ENCODE peak calls at places on chromosomes 2 and 18, in five cellular contexts. One of them, this sample, is unnamed. For H3K4me1, the result is how much of the 10 kb centered on the place peaks cover.

GRCh38 chr18:55275042-55275897 is 312.7 kb downstream of the TCF4 start:
- DNase-seq in fibroblast of lung: peak
- DNase-seq in CD8-positive, alpha-beta memory T cell: no peak
- DNase-seq in breast epithelium: no peak
- DNase-seq in lower lobe of right lung: no peak
- DNase-seq in this sample: no peak

GRCh38 chr2:212346865-212347264 is 191.7 kb downstream of the ERBB4 start:
- DNase-seq in fibroblast of lung: no peak
- DNase-seq in CD8-positive, alpha-beta memory T cell: no peak
- DNase-seq in breast epithelium: no peak
- DNase-seq in lower lobe of right lung: no peak
- DNase-seq in this sample: no peak

GRCh38 chr18:7830468-7830867 is 263.4 kb downstream of the PTPRM start:
- DNase-seq in fibroblast of lung: no peak
- DNase-seq in CD8-positive, alpha-beta memory T cell: no peak
- DNase-seq in breast epithelium: no peak
- DNase-seq in lower lobe of right lung: no peak
- DNase-seq in this sample: no peak

GRCh38 chr2:1781291-1782080 is 37.2 kb upstream of the PXDN start:
- DNase-seq in fibroblast of lung: no peak
- DNase-seq in CD8-positive, alpha-beta memory T cell: no peak
- DNase-seq in breast epithelium: no peak
- DNase-seq in lower lobe of right lung: no peak
- DNase-seq in this sample: no peak

GRCh38 chr2:60961457-60961856 is 56.1 kb upstream of the PEX13 start:
- DNase-seq in fibroblast of lung: peak
- DNase-seq in CD8-positive, alpha-beta memory T cell: no peak
- DNase-seq in breast epithelium: no peak
- DNase-seq in lower lobe of right lung: no peak
- DNase-seq in this sample: no peak

GRCh38 chr2:191748528-191749180 is 70.7 kb downstream of the NABP1 start:
- DNase-seq in fibroblast of lung: peak
- DNase-seq in CD8-positive, alpha-beta memory T cell: no peak
- DNase-seq in breast epithelium: no peak
- DNase-seq in lower lobe of right lung: no peak
- DNase-seq in this sample: no peak

GRCh38 chr18:54716586-54716985 is 111.7 kb upstream of the RAB27B start:
- DNase-seq in fibroblast of lung: no peak
- DNase-seq in CD8-positive, alpha-beta memory T cell: no peak
- DNase-seq in breast epithelium: no peak
- DNase-seq in lower lobe of right lung: no peak
- DNase-seq in this sample: no peak

GRCh38 chr18:74942319-74942910 is 266.5 kb downstream of the PTGR3 start:
- DNase-seq in fibroblast of lung: no peak
- DNase-seq in CD8-positive, alpha-beta memory T cell: no peak
- DNase-seq in breast epithelium: no peak
- DNase-seq in lower lobe of right lung: no peak
- DNase-seq in this sample: no peak

GRCh38 chr18:10374195-10374594 is 80.2 kb upstream of the APCDD1 start:
- DNase-seq in fibroblast of lung: no peak
- DNase-seq in CD8-positive, alpha-beta memory T cell: no peak
- DNase-seq in breast epithelium: no peak
- DNase-seq in lower lobe of right lung: no peak
- DNase-seq in this sample: no peak

GRCh38 chr2:130336877-130337734 is 5.6 kb upstream of the IMP4 start:
- DNase-seq in fibroblast of lung: peak
- DNase-seq in CD8-positive, alpha-beta memory T cell: no peak
- DNase-seq in breast epithelium: peak
- DNase-seq in lower lobe of right lung: peak
- DNase-seq in this sample: no peak

GRCh38 chr2:163556511-163556910 is 179.3 kb downstream of the FIGN start:
- DNase-seq in fibroblast of lung: no peak
- DNase-seq in CD8-positive, alpha-beta memory T cell: no peak
- DNase-seq in breast epithelium: no peak
- DNase-seq in lower lobe of right lung: no peak
- DNase-seq in this sample: no peak

GRCh38 chr2:134212726-134213125 is 41.1 kb upstream of the MGAT5 start:
- DNase-seq in fibroblast of lung: no peak
- DNase-seq in CD8-positive, alpha-beta memory T cell: no peak
- DNase-seq in breast epithelium: no peak
- DNase-seq in lower lobe of right lung: no peak
- DNase-seq in this sample: no peak

GRCh38 chr2:10447300-10448207 is 573 bp downstream of the ODC1 start:
- DNase-seq in fibroblast of lung: peak
- DNase-seq in CD8-positive, alpha-beta memory T cell: no peak
- DNase-seq in breast epithelium: no peak
- DNase-seq in lower lobe of right lung: peak
- DNase-seq in this sample: no peak

GRCh38 chr2:169637620-169638019 is 53.5 kb downstream of the PPIG start:
- DNase-seq in fibroblast of lung: peak
- DNase-seq in CD8-positive, alpha-beta memory T cell: no peak
- DNase-seq in breast epithelium: no peak
- DNase-seq in lower lobe of right lung: no peak
- DNase-seq in this sample: no peak

GRCh38 chr18:22088976-22089375 is 80.4 kb upstream of the GATA6 start:
- DNase-seq in fibroblast of lung: no peak
- DNase-seq in CD8-positive, alpha-beta memory T cell: no peak
- DNase-seq in breast epithelium: no peak
- DNase-seq in lower lobe of right lung: no peak
- DNase-seq in this sample: no peak

GRCh38 chr18:75895135-75895534 is 467.6 kb upstream of the SMIM21 start:
- DNase-seq in fibroblast of lung: no peak
- DNase-seq in CD8-positive, alpha-beta memory T cell: no peak
- DNase-seq in breast epithelium: no peak
- DNase-seq in lower lobe of right lung: no peak
- DNase-seq in this sample: no peak

GRCh38 chr2:136185991-136186771 is 68.2 kb upstream of the CXCR4 start:
- DNase-seq in fibroblast of lung: no peak
- DNase-seq in CD8-positive, alpha-beta memory T cell: no peak
- DNase-seq in breast epithelium: no peak
- DNase-seq in lower lobe of right lung: no peak
- DNase-seq in this sample: no peak

GRCh38 chr2:774436-774835 is 97.2 kb upstream of the TMEM18 start:
- DNase-seq in fibroblast of lung: no peak
- DNase-seq in CD8-positive, alpha-beta memory T cell: no peak
- DNase-seq in breast epithelium: no peak
- DNase-seq in lower lobe of right lung: no peak
- DNase-seq in this sample: no peak

GRCh38 chr18:3454365-3455089 is 4.6 kb downstream of the TGIF1 start:
- DNase-seq in fibroblast of lung: peak
- DNase-seq in CD8-positive, alpha-beta memory T cell: no peak
- DNase-seq in breast epithelium: no peak
- DNase-seq in lower lobe of right lung: no peak
- DNase-seq in this sample: no peak

GRCh38 chr18:52844323-52844722 is 504.3 kb downstream of the DCC start:
- DNase-seq in fibroblast of lung: no peak
- DNase-seq in CD8-positive, alpha-beta memory T cell: no peak
- DNase-seq in breast epithelium: no peak
- DNase-seq in lower lobe of right lung: no peak
- DNase-seq in this sample: no peak

GRCh38 chr18:46155652-46156051 is 51.5 kb downstream of the HAUS1 start:
- DNase-seq in fibroblast of lung: peak
- DNase-seq in CD8-positive, alpha-beta memory T cell: no peak
- DNase-seq in breast epithelium: no peak
- DNase-seq in lower lobe of right lung: no peak
- DNase-seq in this sample: no peak

GRCh38 chr2:10303174-10303633 is 500 bp downstream of the HPCAL1 start:
- DNase-seq in fibroblast of lung: peak
- DNase-seq in CD8-positive, alpha-beta memory T cell: no peak
- DNase-seq in breast epithelium: no peak
- DNase-seq in lower lobe of right lung: peak
- DNase-seq in this sample: no peak

GRCh38 chr2:207160115-207160514 is 5.6 kb downstream of the KLF7 start:
- DNase-seq in fibroblast of lung: peak
- DNase-seq in CD8-positive, alpha-beta memory T cell: no peak
- DNase-seq in breast epithelium: no peak
- DNase-seq in lower lobe of right lung: no peak
- DNase-seq in this sample: no peak

GRCh38 chr2:98818164-98818563 is 87.2 kb upstream of the MGAT4A start:
- DNase-seq in fibroblast of lung: no peak
- DNase-seq in CD8-positive, alpha-beta memory T cell: no peak
- DNase-seq in breast epithelium: no peak
- DNase-seq in lower lobe of right lung: no peak
- DNase-seq in this sample: no peak

GRCh38 chr2:208479342-208479741 is 72.8 kb downstream of the PTH2R start:
- DNase-seq in fibroblast of lung: no peak
- DNase-seq in CD8-positive, alpha-beta memory T cell: no peak
- DNase-seq in breast epithelium: no peak
- DNase-seq in lower lobe of right lung: no peak
- DNase-seq in this sample: no peak

GRCh38 chr18:67551146-67551545 is 34.6 kb upstream of the DSEL start:
- DNase-seq in fibroblast of lung: no peak
- DNase-seq in CD8-positive, alpha-beta memory T cell: no peak
- DNase-seq in breast epithelium: no peak
- DNase-seq in lower lobe of right lung: no peak
- DNase-seq in this sample: no peak

GRCh38 chr2:105391763-105392662 is 6.8 kb downstream of the FHL2 start:
- DNase-seq in fibroblast of lung: no peak
- DNase-seq in CD8-positive, alpha-beta memory T cell: no peak
- DNase-seq in breast epithelium: no peak
- DNase-seq in lower lobe of right lung: no peak
- DNase-seq in this sample: no peak
- H3K4me1 ChIP-seq in fibroblast of lung: under half
- H3K4me1 ChIP-seq in CD8-positive, alpha-beta memory T cell: under half
- H3K4me1 ChIP-seq in breast epithelium: under half
- H3K4me1 ChIP-seq in lower lobe of right lung: under half
- H3K4me1 ChIP-seq in this sample: under half

DNA sequence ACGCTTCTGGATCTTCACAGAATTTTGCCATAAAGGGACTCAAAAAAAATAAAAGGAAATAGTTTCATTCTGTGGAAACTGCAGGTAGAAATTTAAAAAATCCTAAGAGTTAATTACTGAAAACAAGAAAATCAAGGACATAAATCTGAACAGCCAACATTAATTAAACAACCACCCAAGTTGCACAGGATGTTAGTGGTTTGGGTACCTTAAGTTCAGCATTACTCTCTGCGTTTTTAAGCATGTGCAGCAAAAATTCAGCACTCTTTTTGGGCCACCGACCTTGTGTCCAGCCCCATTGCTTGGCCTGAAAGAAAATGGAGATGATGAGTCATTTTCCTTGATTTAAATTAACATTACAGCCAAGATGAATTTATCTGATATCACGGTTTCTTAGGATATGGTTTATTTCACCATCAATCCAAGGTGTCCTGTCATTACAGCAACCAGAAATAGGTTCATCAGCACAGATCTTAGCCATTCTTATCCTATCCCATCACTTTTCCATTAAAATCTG is 3.3 kb upstream of the C18orf32 start:
- DNase-seq in fibroblast of lung: no peak
- DNase-seq in CD8-positive, alpha-beta memory T cell: no peak
- DNase-seq in breast epithelium: no peak
- DNase-seq in lower lobe of right lung: no peak
- DNase-seq in this sample: no peak
- H3K4me3 ChIP-seq in fibroblast of lung: peak
- H3K4me3 ChIP-seq in CD8-positive, alpha-beta memory T cell: no peak
- H3K4me3 ChIP-seq in breast epithelium: peak
- H3K4me3 ChIP-seq in lower lobe of right lung: no peak
- H3K4me3 ChIP-seq in this sample: no peak

DNA sequence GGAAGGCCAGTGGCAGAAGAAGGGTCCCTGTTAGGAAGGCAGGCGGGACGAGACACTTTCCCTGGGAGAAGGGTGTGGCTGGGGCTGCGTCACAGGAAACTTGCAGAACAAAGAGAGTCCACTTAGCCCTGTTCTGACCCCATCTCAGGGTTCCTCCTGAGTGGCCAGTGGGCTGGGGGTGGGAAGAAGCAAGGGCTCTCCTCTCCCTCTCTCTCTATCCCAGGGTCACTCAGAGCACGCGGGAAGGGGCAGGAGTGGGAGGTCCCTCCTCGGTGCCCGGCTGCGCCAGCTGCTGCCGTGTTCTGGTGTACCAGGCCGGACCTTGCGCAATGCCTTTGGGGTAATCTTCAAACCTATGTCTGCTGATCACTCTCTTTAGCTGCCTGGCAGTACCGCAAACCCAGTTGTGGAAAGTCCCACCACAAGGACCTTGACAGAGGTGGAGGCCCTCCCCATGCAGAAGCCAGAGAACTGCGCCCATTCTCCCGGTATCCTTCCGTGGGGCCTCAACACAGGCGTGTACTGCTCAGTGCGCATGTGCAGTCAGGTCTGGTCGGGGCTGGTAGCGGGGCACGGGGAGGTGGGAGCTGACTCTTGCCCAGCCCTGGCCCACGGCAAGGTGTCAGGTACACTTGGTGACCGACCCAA is 47.8 kb upstream of the ST3GAL5 start:
- DNase-seq in fibroblast of lung: no peak
- DNase-seq in CD8-positive, alpha-beta memory T cell: no peak
- DNase-seq in breast epithelium: peak
- DNase-seq in lower lobe of right lung: peak
- DNase-seq in this sample: no peak
- H3K4me1 ChIP-seq in fibroblast of lung: under half
- H3K4me1 ChIP-seq in CD8-positive, alpha-beta memory T cell: under half
- H3K4me1 ChIP-seq in breast epithelium: under half
- H3K4me1 ChIP-seq in lower lobe of right lung: under half
- H3K4me1 ChIP-seq in this sample: under half

GRCh38 chr18:72692086-72692485 is 147.9 kb upstream of the CBLN2 start:
- DNase-seq in fibroblast of lung: no peak
- DNase-seq in CD8-positive, alpha-beta memory T cell: no peak
- DNase-seq in breast epithelium: no peak
- DNase-seq in lower lobe of right lung: no peak
- DNase-seq in this sample: no peak
- H3K4me3 ChIP-seq in fibroblast of lung: no peak
- H3K4me3 ChIP-seq in CD8-positive, alpha-beta memory T cell: no peak
- H3K4me3 ChIP-seq in breast epithelium: peak
- H3K4me3 ChIP-seq in lower lobe of right lung: peak
- H3K4me3 ChIP-seq in this sample: no peak

GRCh38 chr2:50661682-50662081 is 370.2 kb downstream of the NRXN1 start:
- DNase-seq in fibroblast of lung: no peak
- DNase-seq in CD8-positive, alpha-beta memory T cell: no peak
- DNase-seq in breast epithelium: no peak
- DNase-seq in lower lobe of right lung: no peak
- DNase-seq in this sample: no peak
- H3K4me1 ChIP-seq in fibroblast of lung: under half
- H3K4me1 ChIP-seq in CD8-positive, alpha-beta memory T cell: under half
- H3K4me1 ChIP-seq in breast epithelium: under half
- H3K4me1 ChIP-seq in lower lobe of right lung: under half
- H3K4me1 ChIP-seq in this sample: under half

GRCh38 chr2:120886967-120887672 is 151.5 kb downstream of the GLI2 start:
- DNase-seq in fibroblast of lung: peak
- DNase-seq in CD8-positive, alpha-beta memory T cell: no peak
- DNase-seq in breast epithelium: no peak
- DNase-seq in lower lobe of right lung: peak
- DNase-seq in this sample: no peak
- H3K4me3 ChIP-seq in fibroblast of lung: no peak
- H3K4me3 ChIP-seq in CD8-positive, alpha-beta memory T cell: no peak
- H3K4me3 ChIP-seq in breast epithelium: no peak
- H3K4me3 ChIP-seq in lower lobe of right lung: no peak
- H3K4me3 ChIP-seq in this sample: no peak

GRCh38 chr2:138271467-138271866 is 230.1 kb upstream of the SPOPL start:
- DNase-seq in fibroblast of lung: no peak
- DNase-seq in CD8-positive, alpha-beta memory T cell: no peak
- DNase-seq in breast epithelium: no peak
- DNase-seq in lower lobe of right lung: no peak
- DNase-seq in this sample: no peak
- H3K4me1 ChIP-seq in fibroblast of lung: under half
- H3K4me1 ChIP-seq in CD8-positive, alpha-beta memory T cell: under half
- H3K4me1 ChIP-seq in breast epithelium: under half
- H3K4me1 ChIP-seq in lower lobe of right lung: under half
- H3K4me1 ChIP-seq in this sample: under half